ENCODE peak calls at places on chromosome 19, in five cellular contexts. One of them, this sample, is unnamed.

GRCh38 chr19:13807421-13808021 is 12.3 kb downstream of the ZSWIM4 start:
- DNase-seq in SK-N-SH: no peak
- DNase-seq in K562: no peak
- DNase-seq in suprapubic skin: no peak
- DNase-seq in transverse colon: no peak
- DNase-seq in this sample: no peak

GRCh38 chr19:58479303-58479702 is 3.2 kb downstream of the ZNF446 start:
- DNase-seq in SK-N-SH: no peak
- DNase-seq in K562: no peak
- DNase-seq in suprapubic skin: no peak
- DNase-seq in transverse colon: no peak
- DNase-seq in this sample: no peak

GRCh38 chr19:45514376-45515051 is 7.2 kb downstream of the VASP start:
- DNase-seq in SK-N-SH: no peak
- DNase-seq in K562: peak
- DNase-seq in suprapubic skin: no peak
- DNase-seq in transverse colon: peak
- DNase-seq in this sample: no peak

GRCh38 chr19:57903298-57904174 is 12.9 kb downstream of the ZNF417 start:
- DNase-seq in SK-N-SH: peak
- DNase-seq in K562: peak
- DNase-seq in suprapubic skin: no peak
- DNase-seq in transverse colon: no peak
- DNase-seq in this sample: no peak

GRCh38 chr19:15759962-15760565 is 22.3 kb downstream of the OR10H3 start:
- DNase-seq in SK-N-SH: peak
- DNase-seq in K562: no peak
- DNase-seq in suprapubic skin: no peak
- DNase-seq in transverse colon: peak
- DNase-seq in this sample: no peak

GRCh38 chr19:46221152-46221551 is 8.4 kb upstream of the IGFL1 start:
- DNase-seq in SK-N-SH: no peak
- DNase-seq in K562: no peak
- DNase-seq in suprapubic skin: no peak
- DNase-seq in transverse colon: no peak
- DNase-seq in this sample: no peak

GRCh38 chr19:4380254-4380727 is 20.1 kb downstream of the SH3GL1 start:
- DNase-seq in SK-N-SH: peak
- DNase-seq in K562: no peak
- DNase-seq in suprapubic skin: peak
- DNase-seq in transverse colon: no peak
- DNase-seq in this sample: no peak

GRCh38 chr19:15378529-15379082 is 981 bp downstream of the AKAP8 start:
- DNase-seq in SK-N-SH: peak
- DNase-seq in K562: no peak
- DNase-seq in suprapubic skin: peak
- DNase-seq in transverse colon: peak
- DNase-seq in this sample: peak

GRCh38 chr19:45866400-45867176 is 2.5 kb downstream of the FOXA3 start:
- DNase-seq in SK-N-SH: no peak
- DNase-seq in K562: no peak
- DNase-seq in suprapubic skin: no peak
- DNase-seq in transverse colon: peak
- DNase-seq in this sample: no peak

GRCh38 chr19:45558399-45558878 is 26.2 kb downstream of the OPA3 start:
- DNase-seq in SK-N-SH: peak
- DNase-seq in K562: peak
- DNase-seq in suprapubic skin: no peak
- DNase-seq in transverse colon: peak
- DNase-seq in this sample: peak

GRCh38 chr19:56174086-56174485 is 1.7 kb upstream of the GALP start:
- DNase-seq in SK-N-SH: no peak
- DNase-seq in K562: no peak
- DNase-seq in suprapubic skin: no peak
- DNase-seq in transverse colon: no peak
- DNase-seq in this sample: no peak

GRCh38 chr19:47378246-47378645 is 29.1 kb downstream of the DHX34 start:
- DNase-seq in SK-N-SH: no peak
- DNase-seq in K562: no peak
- DNase-seq in suprapubic skin: no peak
- DNase-seq in transverse colon: no peak
- DNase-seq in this sample: no peak

GRCh38 chr19:51098366-51099069 is 9.7 kb downstream of the CTU1 start:
- DNase-seq in SK-N-SH: no peak
- DNase-seq in K562: no peak
- DNase-seq in suprapubic skin: no peak
- DNase-seq in transverse colon: peak
- DNase-seq in this sample: no peak

GRCh38 chr19:42553292-42554045 is 25.2 kb upstream of the CEACAM1 start:
- DNase-seq in SK-N-SH: no peak
- DNase-seq in K562: no peak
- DNase-seq in suprapubic skin: no peak
- DNase-seq in transverse colon: no peak
- DNase-seq in this sample: no peak

GRCh38 chr19:47032171-47032811 is 12.7 kb downstream of the NPAS1 start:
- DNase-seq in SK-N-SH: peak
- DNase-seq in K562: peak
- DNase-seq in suprapubic skin: no peak
- DNase-seq in transverse colon: peak
- DNase-seq in this sample: peak

GRCh38 chr19:8194528-8195275 is 14.5 kb upstream of the CERS4 start:
- DNase-seq in SK-N-SH: no peak
- DNase-seq in K562: peak
- DNase-seq in suprapubic skin: no peak
- DNase-seq in transverse colon: peak
- DNase-seq in this sample: no peak

GRCh38 chr19:16922592-16922934 is 33.8 kb downstream of the F2RL3 start:
- DNase-seq in SK-N-SH: no peak
- DNase-seq in K562: no peak
- DNase-seq in suprapubic skin: no peak
- DNase-seq in transverse colon: no peak
- DNase-seq in this sample: no peak

GRCh38 chr19:46229442-46229841 is at the start of gene IGFL1:
- DNase-seq in SK-N-SH: no peak
- DNase-seq in K562: peak
- DNase-seq in suprapubic skin: no peak
- DNase-seq in transverse colon: no peak
- DNase-seq in this sample: no peak

GRCh38 chr19:3095375-3096191 is 1.4 kb downstream of the GNA11 start:
- DNase-seq in SK-N-SH: no peak
- DNase-seq in K562: no peak
- DNase-seq in suprapubic skin: peak
- DNase-seq in transverse colon: peak
- DNase-seq in this sample: no peak

GRCh38 chr19:39937094-39937493 is 2.7 kb upstream of the FCGBP start:
- DNase-seq in SK-N-SH: no peak
- DNase-seq in K562: no peak
- DNase-seq in suprapubic skin: no peak
- DNase-seq in transverse colon: no peak
- DNase-seq in this sample: no peak

GRCh38 chr19:30085394-30085793 is 143.4 kb downstream of the URI1 start:
- DNase-seq in SK-N-SH: peak
- DNase-seq in K562: peak
- DNase-seq in suprapubic skin: no peak
- DNase-seq in transverse colon: no peak
- DNase-seq in this sample: no peak

DNA sequence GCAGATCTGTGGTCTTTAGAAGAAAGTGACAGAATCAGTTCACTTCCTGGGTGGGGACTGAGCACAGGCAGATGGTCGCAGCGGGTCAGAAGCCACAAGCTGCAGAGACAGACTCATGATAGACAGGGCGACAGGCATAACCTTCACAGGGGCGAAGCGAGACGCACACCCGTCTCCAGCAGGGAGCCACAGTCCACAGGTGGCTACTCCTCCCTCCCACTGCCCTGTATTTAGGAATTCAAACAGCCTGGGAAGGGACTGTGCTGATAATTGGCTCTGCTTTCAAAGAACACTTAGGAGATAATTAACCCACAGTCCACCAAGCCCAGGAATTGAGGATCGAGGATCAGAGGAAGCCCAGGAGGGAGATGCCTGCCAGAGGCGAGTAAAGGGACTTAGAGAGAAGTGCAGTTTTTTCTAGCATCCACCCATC is 23.2 kb downstream of the RFX2 start:
- DNase-seq in SK-N-SH: peak
- DNase-seq in K562: peak
- DNase-seq in suprapubic skin: no peak
- DNase-seq in transverse colon: peak
- DNase-seq in this sample: no peak
- TF ChIP-seq CTCF in SK-N-SH: no peak
- TF ChIP-seq CTCF in K562: no peak
- TF ChIP-seq CTCF in suprapubic skin: no peak
- TF ChIP-seq CTCF in transverse colon: no peak
- TF ChIP-seq CTCF in this sample: no peak

DNA sequence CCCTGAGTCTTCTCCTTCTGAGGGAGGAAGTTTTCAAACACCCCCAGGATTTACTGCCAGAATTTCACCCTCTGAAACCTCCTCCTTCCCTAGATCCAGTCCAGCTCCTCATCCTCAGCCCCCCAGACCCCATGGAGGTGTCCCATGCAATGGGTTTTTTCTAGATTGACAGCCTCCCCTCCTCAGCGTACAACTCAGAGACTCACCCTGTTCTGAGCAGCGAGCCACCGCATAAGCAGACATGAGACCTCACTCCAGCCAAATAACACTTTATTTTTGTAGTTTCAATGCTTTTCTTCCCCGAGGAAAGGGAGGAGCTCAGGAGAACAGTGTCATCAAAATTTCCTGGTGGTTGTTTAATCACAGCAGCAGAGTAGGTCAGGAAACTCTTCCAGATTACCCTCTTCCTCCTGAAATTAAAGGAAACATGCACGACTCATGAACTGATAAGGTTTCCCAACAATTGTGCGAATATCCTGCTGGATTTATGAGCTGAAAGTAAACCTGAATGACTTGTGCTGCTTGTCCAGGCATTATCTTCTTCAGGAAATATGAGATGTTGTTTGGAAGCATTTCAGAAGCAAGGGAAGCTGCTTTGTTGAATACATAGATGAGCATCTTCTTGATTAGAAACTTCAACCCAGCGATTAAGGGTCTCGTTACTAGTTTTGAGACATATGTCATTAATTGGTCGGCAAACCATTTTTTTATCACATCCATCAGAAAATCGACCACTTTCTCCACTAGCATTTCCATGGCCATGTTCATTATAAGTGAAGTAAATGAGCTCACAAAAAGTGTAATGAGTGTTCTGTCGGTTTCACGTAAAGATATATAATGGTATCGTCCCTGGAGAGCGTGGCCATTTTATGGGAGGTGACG is 36.2 kb downstream of the ERICH4 start:
- DNase-seq in SK-N-SH: no peak
- DNase-seq in K562: no peak
- DNase-seq in suprapubic skin: no peak
- DNase-seq in transverse colon: no peak
- DNase-seq in this sample: no peak
- TF ChIP-seq POLR2AphosphoS5 in SK-N-SH: no peak
- TF ChIP-seq POLR2AphosphoS5 in K562: no peak
- TF ChIP-seq POLR2AphosphoS5 in suprapubic skin: no peak
- TF ChIP-seq POLR2AphosphoS5 in transverse colon: no peak
- TF ChIP-seq POLR2AphosphoS5 in this sample: peak

GRCh38 chr19:35226748-35227147 is 1.8 kb downstream of the FAM187B start:
- DNase-seq in SK-N-SH: no peak
- DNase-seq in K562: no peak
- DNase-seq in suprapubic skin: no peak
- DNase-seq in transverse colon: no peak
- DNase-seq in this sample: no peak

GRCh38 chr19:35223856-35224505 is 4.6 kb downstream of the FAM187B start:
- DNase-seq in SK-N-SH: no peak
- DNase-seq in K562: no peak
- DNase-seq in suprapubic skin: no peak
- DNase-seq in transverse colon: no peak
- DNase-seq in this sample: no peak

GRCh38 chr19:35223084-35223790 is 5.3 kb downstream of the FAM187B start:
- DNase-seq in SK-N-SH: no peak
- DNase-seq in K562: no peak
- DNase-seq in suprapubic skin: no peak
- DNase-seq in transverse colon: no peak
- DNase-seq in this sample: no peak

GRCh38 chr19:35225951-35226350 is 2.6 kb downstream of the FAM187B start:
- DNase-seq in SK-N-SH: no peak
- DNase-seq in K562: no peak
- DNase-seq in suprapubic skin: no peak
- DNase-seq in transverse colon: no peak
- DNase-seq in this sample: no peak

GRCh38 chr19:35224681-35225604 is 3.6 kb downstream of the FAM187B start:
- DNase-seq in SK-N-SH: no peak
- DNase-seq in K562: peak
- DNase-seq in suprapubic skin: no peak
- DNase-seq in transverse colon: peak
- DNase-seq in this sample: no peak
- TF ChIP-seq CTCF in SK-N-SH: no peak
- TF ChIP-seq CTCF in K562: no peak
- TF ChIP-seq CTCF in suprapubic skin: no peak
- TF ChIP-seq CTCF in transverse colon: no peak
- TF ChIP-seq CTCF in this sample: no peak

GRCh38 chr19:55069137-55069858 is 6.3 kb upstream of the RDH13 start:
- DNase-seq in SK-N-SH: peak
- DNase-seq in K562: peak
- DNase-seq in suprapubic skin: no peak
- DNase-seq in transverse colon: peak
- DNase-seq in this sample: peak
- TF ChIP-seq POLR2AphosphoS5 in SK-N-SH: no peak
- TF ChIP-seq POLR2AphosphoS5 in K562: no peak
- TF ChIP-seq POLR2AphosphoS5 in suprapubic skin: no peak
- TF ChIP-seq POLR2AphosphoS5 in transverse colon: no peak
- TF ChIP-seq POLR2AphosphoS5 in this sample: peak

DNA sequence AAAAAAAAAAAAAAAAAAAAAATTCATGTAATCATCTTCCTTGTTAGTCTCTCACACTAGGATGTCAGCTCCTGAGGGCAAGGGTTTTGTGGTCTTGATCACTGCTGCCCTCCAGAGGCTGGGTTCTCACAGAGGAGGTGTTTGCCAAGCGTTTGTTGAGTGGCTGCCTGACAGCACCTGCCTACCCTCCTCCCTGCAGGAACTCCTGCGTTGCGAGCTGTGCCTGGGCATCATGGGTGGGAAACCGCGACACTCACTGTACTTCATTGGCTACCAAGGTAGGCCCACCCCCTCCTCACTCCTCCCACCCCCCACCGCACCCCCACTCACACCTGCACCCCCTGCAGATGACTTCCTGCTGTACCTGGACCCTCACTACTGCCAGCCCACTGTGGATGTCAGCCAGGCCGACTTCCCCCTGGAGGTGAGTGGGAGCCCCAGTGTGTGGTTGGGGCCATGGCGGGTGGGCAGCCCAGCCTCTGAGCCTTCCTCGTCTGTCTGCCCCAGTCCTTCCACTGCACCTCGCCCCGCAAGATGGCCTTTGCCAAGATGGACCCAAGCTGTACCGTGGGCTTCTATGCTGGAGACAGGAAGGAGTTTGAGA is 8.1 kb downstream of the ATG4D start:
- DNase-seq in SK-N-SH: no peak
- DNase-seq in K562: no peak
- DNase-seq in suprapubic skin: no peak
- DNase-seq in transverse colon: peak
- DNase-seq in this sample: no peak
- TF ChIP-seq CTCF in SK-N-SH: no peak
- TF ChIP-seq CTCF in K562: no peak
- TF ChIP-seq CTCF in suprapubic skin: no peak
- TF ChIP-seq CTCF in transverse colon: no peak
- TF ChIP-seq CTCF in this sample: no peak